ENCODE peak calls at places on chromosomes 5 and 9, in five cellular contexts. One of them, this sample, is unnamed.

GRCh38 chr5:33891731-33892418 is at the start of gene ADAMTS12:
- DNase-seq in adrenal gland: peak
- DNase-seq in CD8-positive, alpha-beta T cell: no peak
- DNase-seq in tibial artery: no peak
- DNase-seq in H1: no peak
- DNase-seq in this sample: no peak

GRCh38 chr5:56815657-56816545 is 552 bp downstream of the MAP3K1 start:
- DNase-seq in adrenal gland: peak
- DNase-seq in CD8-positive, alpha-beta T cell: peak
- DNase-seq in tibial artery: peak
- DNase-seq in H1: no peak
- DNase-seq in this sample: no peak

GRCh38 chr9:33288828-33289483 is 1.4 kb upstream of the NFX1 start:
- DNase-seq in adrenal gland: peak
- DNase-seq in CD8-positive, alpha-beta T cell: no peak
- DNase-seq in tibial artery: peak
- DNase-seq in H1: no peak
- DNase-seq in this sample: no peak

GRCh38 chr5:305459-305858 is 16.1 kb upstream of the AHRR start:
- DNase-seq in adrenal gland: peak
- DNase-seq in CD8-positive, alpha-beta T cell: no peak
- DNase-seq in tibial artery: no peak
- DNase-seq in H1: no peak
- DNase-seq in this sample: no peak

GRCh38 chr9:131299346-131299745 is 9.8 kb downstream of the PLPP7 start:
- DNase-seq in adrenal gland: no peak
- DNase-seq in CD8-positive, alpha-beta T cell: no peak
- DNase-seq in tibial artery: no peak
- DNase-seq in H1: no peak
- DNase-seq in this sample: no peak

GRCh38 chr9:34254141-34254913 is 74.7 kb downstream of the KIF24 start:
- DNase-seq in adrenal gland: peak
- DNase-seq in CD8-positive, alpha-beta T cell: no peak
- DNase-seq in tibial artery: no peak
- DNase-seq in H1: no peak
- DNase-seq in this sample: peak

GRCh38 chr9:34809504-34810186 is 99.7 kb upstream of the CCL21 start:
- DNase-seq in adrenal gland: no peak
- DNase-seq in CD8-positive, alpha-beta T cell: no peak
- DNase-seq in tibial artery: no peak
- DNase-seq in H1: peak
- DNase-seq in this sample: no peak

GRCh38 chr9:77595426-77596051 is 52.6 kb downstream of the GNA14 start:
- DNase-seq in adrenal gland: no peak
- DNase-seq in CD8-positive, alpha-beta T cell: no peak
- DNase-seq in tibial artery: no peak
- DNase-seq in H1: no peak
- DNase-seq in this sample: no peak

GRCh38 chr9:133153227-133154096 is 10.3 kb downstream of the GBGT1 start:
- DNase-seq in adrenal gland: no peak
- DNase-seq in CD8-positive, alpha-beta T cell: no peak
- DNase-seq in tibial artery: no peak
- DNase-seq in H1: no peak
- DNase-seq in this sample: no peak

GRCh38 chr9:123382659-123383511 is 26.9 kb downstream of the CRB2 start:
- DNase-seq in adrenal gland: no peak
- DNase-seq in CD8-positive, alpha-beta T cell: no peak
- DNase-seq in tibial artery: no peak
- DNase-seq in H1: no peak
- DNase-seq in this sample: no peak

GRCh38 chr5:135829681-135830383 is 4.6 kb upstream of the SLC25A48 start:
- DNase-seq in adrenal gland: peak
- DNase-seq in CD8-positive, alpha-beta T cell: no peak
- DNase-seq in tibial artery: no peak
- DNase-seq in H1: peak
- DNase-seq in this sample: peak

GRCh38 chr9:121772600-121773285 is 121.3 kb downstream of the DAB2IP start:
- DNase-seq in adrenal gland: peak
- DNase-seq in CD8-positive, alpha-beta T cell: no peak
- DNase-seq in tibial artery: peak
- DNase-seq in H1: no peak
- DNase-seq in this sample: no peak

GRCh38 chr9:98808411-98808815 is 943 bp downstream of the GALNT12 start:
- DNase-seq in adrenal gland: no peak
- DNase-seq in CD8-positive, alpha-beta T cell: no peak
- DNase-seq in tibial artery: peak
- DNase-seq in H1: no peak
- DNase-seq in this sample: no peak

GRCh38 chr9:105834404-105834803 is 140.1 kb downstream of the TMEM38B start:
- DNase-seq in adrenal gland: no peak
- DNase-seq in CD8-positive, alpha-beta T cell: no peak
- DNase-seq in tibial artery: no peak
- DNase-seq in H1: no peak
- DNase-seq in this sample: no peak

GRCh38 chr5:160174290-160174689 is 55.0 kb upstream of the FABP6 start:
- DNase-seq in adrenal gland: no peak
- DNase-seq in CD8-positive, alpha-beta T cell: no peak
- DNase-seq in tibial artery: no peak
- DNase-seq in H1: no peak
- DNase-seq in this sample: no peak

GRCh38 chr9:92289708-92290390 is 3.6 kb downstream of the IARS1 start:
- DNase-seq in adrenal gland: no peak
- DNase-seq in CD8-positive, alpha-beta T cell: no peak
- DNase-seq in tibial artery: no peak
- DNase-seq in H1: no peak
- DNase-seq in this sample: no peak

GRCh38 chr9:117491491-117491890 is 76.6 kb upstream of the ASTN2 start:
- DNase-seq in adrenal gland: no peak
- DNase-seq in CD8-positive, alpha-beta T cell: no peak
- DNase-seq in tibial artery: no peak
- DNase-seq in H1: no peak
- DNase-seq in this sample: no peak

GRCh38 chr5:126808619-126809018 is 31.7 kb downstream of the LMNB1 start:
- DNase-seq in adrenal gland: no peak
- DNase-seq in CD8-positive, alpha-beta T cell: no peak
- DNase-seq in tibial artery: no peak
- DNase-seq in H1: no peak
- DNase-seq in this sample: peak

GRCh38 chr5:175847503-175847902 is 23.9 kb upstream of the CPLX2 start:
- DNase-seq in adrenal gland: no peak
- DNase-seq in CD8-positive, alpha-beta T cell: no peak
- DNase-seq in tibial artery: no peak
- DNase-seq in H1: no peak
- DNase-seq in this sample: no peak

GRCh38 chr9:13149454-13149853 is 130.0 kb downstream of the MPDZ start:
- DNase-seq in adrenal gland: no peak
- DNase-seq in CD8-positive, alpha-beta T cell: no peak
- DNase-seq in tibial artery: no peak
- DNase-seq in H1: no peak
- DNase-seq in this sample: no peak

GRCh38 chr5:163245584-163245983 is 191.8 kb upstream of the CCNG1 start:
- DNase-seq in adrenal gland: no peak
- DNase-seq in CD8-positive, alpha-beta T cell: no peak
- DNase-seq in tibial artery: no peak
- DNase-seq in H1: no peak
- DNase-seq in this sample: no peak

GRCh38 chr9:72586388-72587160 is 65.2 kb downstream of the TMC1 start:
- DNase-seq in adrenal gland: peak
- DNase-seq in CD8-positive, alpha-beta T cell: no peak
- DNase-seq in tibial artery: no peak
- DNase-seq in H1: no peak
- DNase-seq in this sample: peak

GRCh38 chr9:133619791-133620190 is 10.6 kb upstream of the FAM163B start:
- DNase-seq in adrenal gland: no peak
- DNase-seq in CD8-positive, alpha-beta T cell: peak
- DNase-seq in tibial artery: no peak
- DNase-seq in H1: no peak
- DNase-seq in this sample: no peak

GRCh38 chr9:1102010-1102712 is 52.0 kb downstream of the DMRT2 start:
- DNase-seq in adrenal gland: no peak
- DNase-seq in CD8-positive, alpha-beta T cell: no peak
- DNase-seq in tibial artery: no peak
- DNase-seq in H1: no peak
- DNase-seq in this sample: no peak
- H3K4me3 ChIP-seq in adrenal gland: no peak
- H3K4me3 ChIP-seq in CD8-positive, alpha-beta T cell: no peak
- H3K4me3 ChIP-seq in tibial artery: no peak
- H3K4me3 ChIP-seq in H1: no peak
- H3K4me3 ChIP-seq in this sample: no peak

DNA sequence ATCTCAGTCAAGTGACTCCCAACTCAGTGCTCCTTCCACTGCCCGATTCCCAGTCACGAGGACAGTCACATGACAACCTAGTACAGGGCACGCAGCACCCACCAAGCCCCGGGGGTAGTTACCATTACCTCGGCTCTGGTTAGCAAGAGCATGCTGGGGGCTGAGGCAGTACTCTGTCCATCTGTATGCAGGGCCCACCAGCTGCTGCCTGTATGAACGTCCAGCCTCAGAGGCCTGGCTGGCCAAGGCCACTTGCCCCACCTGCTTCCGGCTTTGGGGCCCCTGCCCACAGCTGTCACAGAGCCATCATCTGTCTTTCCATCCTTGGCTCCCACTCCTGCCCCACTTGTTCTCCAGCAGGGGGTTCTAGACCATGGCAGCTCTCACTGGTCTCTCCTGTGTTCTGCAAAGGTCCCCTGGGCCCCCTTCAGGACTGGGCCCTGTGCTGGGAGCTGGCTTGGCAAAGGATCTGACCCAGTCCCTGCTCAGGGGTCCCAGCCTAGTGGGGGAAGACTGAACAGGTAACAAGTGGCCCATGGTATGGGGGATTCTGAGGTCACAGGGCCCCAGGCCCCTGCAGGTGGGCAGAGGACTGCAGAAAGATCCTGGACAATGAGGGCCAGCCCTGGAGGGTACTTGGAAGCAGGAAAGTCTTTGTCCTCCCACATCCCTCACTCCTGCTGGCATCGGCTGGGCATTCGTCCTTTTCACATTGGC is 3.3 kb downstream of the RPL35 start:
- DNase-seq in adrenal gland: no peak
- DNase-seq in CD8-positive, alpha-beta T cell: no peak
- DNase-seq in tibial artery: no peak
- DNase-seq in H1: no peak
- DNase-seq in this sample: no peak
- TF ChIP-seq CTCF in adrenal gland: no peak
- TF ChIP-seq CTCF in CD8-positive, alpha-beta T cell: no peak
- TF ChIP-seq CTCF in tibial artery: no peak
- TF ChIP-seq CTCF in H1: no peak
- TF ChIP-seq CTCF in this sample: no peak

GRCh38 chr5:75021800-75022199 is 30.6 kb downstream of the GCNT4 start:
- DNase-seq in adrenal gland: no peak
- DNase-seq in CD8-positive, alpha-beta T cell: no peak
- DNase-seq in tibial artery: no peak
- DNase-seq in H1: no peak
- DNase-seq in this sample: no peak

GRCh38 chr5:75020016-75020656 is 32.2 kb downstream of the GCNT4 start:
- DNase-seq in adrenal gland: no peak
- DNase-seq in CD8-positive, alpha-beta T cell: no peak
- DNase-seq in tibial artery: no peak
- DNase-seq in H1: no peak
- DNase-seq in this sample: no peak

GRCh38 chr5:75028090-75028489 is 24.3 kb downstream of the GCNT4 start:
- DNase-seq in adrenal gland: no peak
- DNase-seq in CD8-positive, alpha-beta T cell: no peak
- DNase-seq in tibial artery: no peak
- DNase-seq in H1: no peak
- DNase-seq in this sample: no peak

GRCh38 chr5:75021229-75021628 is 31.1 kb downstream of the GCNT4 start:
- DNase-seq in adrenal gland: no peak
- DNase-seq in CD8-positive, alpha-beta T cell: no peak
- DNase-seq in tibial artery: no peak
- DNase-seq in H1: no peak
- DNase-seq in this sample: no peak

GRCh38 chr5:75023368-75024159 is 28.8 kb downstream of the GCNT4 start:
- DNase-seq in adrenal gland: no peak
- DNase-seq in CD8-positive, alpha-beta T cell: peak
- DNase-seq in tibial artery: no peak
- DNase-seq in H1: no peak
- DNase-seq in this sample: no peak
- H3K4me3 ChIP-seq in adrenal gland: no peak
- H3K4me3 ChIP-seq in CD8-positive, alpha-beta T cell: no peak
- H3K4me3 ChIP-seq in tibial artery: no peak
- H3K4me3 ChIP-seq in H1: no peak
- H3K4me3 ChIP-seq in this sample: no peak

GRCh38 chr5:38724301-38725030 is 121.3 kb upstream of the OSMR start:
- DNase-seq in adrenal gland: no peak
- DNase-seq in CD8-positive, alpha-beta T cell: no peak
- DNase-seq in tibial artery: no peak
- DNase-seq in H1: no peak
- DNase-seq in this sample: no peak
- TF ChIP-seq CTCF in adrenal gland: no peak
- TF ChIP-seq CTCF in CD8-positive, alpha-beta T cell: no peak
- TF ChIP-seq CTCF in tibial artery: no peak
- TF ChIP-seq CTCF in H1: no peak
- TF ChIP-seq CTCF in this sample: peak

GRCh38 chr5:59067976-59068651 is 485.2 kb downstream of the RAB3C start:
- DNase-seq in adrenal gland: no peak
- DNase-seq in CD8-positive, alpha-beta T cell: no peak
- DNase-seq in tibial artery: no peak
- DNase-seq in H1: no peak
- DNase-seq in this sample: no peak

GRCh38 chr5:59065551-59065950 is 482.7 kb downstream of the RAB3C start:
- DNase-seq in adrenal gland: no peak
- DNase-seq in CD8-positive, alpha-beta T cell: no peak
- DNase-seq in tibial artery: no peak
- DNase-seq in H1: no peak
- DNase-seq in this sample: peak

GRCh38 chr5:59064256-59064655 is 481.4 kb downstream of the RAB3C start:
- DNase-seq in adrenal gland: no peak
- DNase-seq in CD8-positive, alpha-beta T cell: no peak
- DNase-seq in tibial artery: no peak
- DNase-seq in H1: no peak
- DNase-seq in this sample: no peak

GRCh38 chr5:59069438-59070079 is 486.7 kb downstream of the RAB3C start:
- DNase-seq in adrenal gland: peak
- DNase-seq in CD8-positive, alpha-beta T cell: no peak
- DNase-seq in tibial artery: no peak
- DNase-seq in H1: no peak
- DNase-seq in this sample: peak

DNA sequence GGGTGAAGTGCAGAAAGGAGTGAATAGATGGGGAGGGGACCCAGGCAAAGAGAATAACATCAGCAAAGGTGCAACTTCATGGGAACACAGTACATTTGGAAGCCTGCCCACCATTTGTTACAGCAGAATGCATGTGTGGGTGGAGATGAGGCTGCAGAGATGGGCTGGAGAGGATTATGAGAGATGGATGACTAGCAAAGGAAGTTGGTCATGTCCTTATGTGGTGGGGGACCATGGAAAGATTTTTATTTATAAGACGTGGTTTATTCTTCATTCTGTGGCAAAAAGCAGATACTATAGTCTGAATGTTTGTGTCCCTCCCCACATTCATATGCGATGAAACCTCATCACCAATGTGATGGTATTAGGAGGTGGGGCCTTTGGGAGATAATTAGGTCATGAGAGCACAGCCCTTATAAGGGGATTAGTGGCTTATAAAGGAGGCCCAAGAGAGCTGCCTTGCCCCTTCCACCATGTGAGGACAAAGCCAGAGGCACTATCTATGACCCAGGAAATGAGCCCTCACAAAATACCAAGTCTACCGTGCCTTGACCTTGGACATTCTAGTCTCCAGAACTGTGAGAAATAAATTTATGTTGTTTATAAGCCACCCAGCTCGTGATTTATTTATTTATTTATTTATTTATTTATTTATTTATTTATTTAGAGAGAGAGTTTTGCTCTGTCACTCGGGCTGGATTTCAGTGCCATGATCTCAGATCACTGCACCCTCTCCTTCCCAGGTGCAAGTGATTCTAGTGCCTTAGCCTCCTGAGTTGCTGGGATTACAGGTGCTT is 483.7 kb downstream of the RAB3C start:
- DNase-seq in adrenal gland: no peak
- DNase-seq in CD8-positive, alpha-beta T cell: no peak
- DNase-seq in tibial artery: no peak
- DNase-seq in H1: no peak
- DNase-seq in this sample: peak
- H3K4me3 ChIP-seq in adrenal gland: no peak
- H3K4me3 ChIP-seq in CD8-positive, alpha-beta T cell: no peak
- H3K4me3 ChIP-seq in tibial artery: no peak
- H3K4me3 ChIP-seq in H1: no peak
- H3K4me3 ChIP-seq in this sample: no peak